ENCODE peak calls at places on chromosomes 11 and 22, in eight cellular contexts. Q is hepatic stellate cell; R is activated T-helper 1 cell treated with anti-CD3 and anti-CD28 coated beads, Interleukin-12 subunit alpha, Interleukin-12 subunit beta, Interleukin-2, Interleukin-4 antibody, amounts not matched to agents 30 ng/mL and 10 ng/mL and 1 ng/mL, durations not matched to agents 14 hours and 24 hours and 36 hours; A is RWPE1; W is dorsolateral prefrontal cortex; P is progenitor cell of endocrine pancreas; G is hypothalamus; U is renal cortical epithelial cell. J is an unnamed sample.

GRCh38 chr22:35586771-35587170 is 30.4 kb downstream of the MB start:
- DNase-seq in Q (no peak), R (no peak), A (no peak), W (no peak), P (no peak), G (no peak), U (no peak), J (no peak)

GRCh38 chr11:15937601-15938361 is 418.6 kb downstream of the SOX6 start:
- DNase-seq in Q (no peak), R (no peak), A (no peak), W (no peak), P (no peak), G (no peak), U (no peak), J (no peak)

GRCh38 chr11:10581481-10582019 is 13.1 kb upstream of the LYVE1 start:
- DNase-seq in Q (no peak), R (no peak), A (peak), W (no peak), P (no peak), G (no peak), U (no peak), J (peak)

GRCh38 chr11:28529046-28529445 is 420.9 kb downstream of the METTL15 start:
- DNase-seq in Q (no peak), R (no peak), A (no peak), W (no peak), P (no peak), G (no peak), U (peak), J (no peak)

GRCh38 chr11:83044958-83045712 is 26.6 kb downstream of the RAB30 start:
- DNase-seq in Q (peak), R (no peak), A (peak), W (no peak), P (no peak), G (no peak), U (peak), J (peak)

GRCh38 chr11:445765-446588 is 4.1 kb upstream of the PTDSS2 start:
- DNase-seq in Q (no peak), R (no peak), A (no peak), W (no peak), P (no peak), G (no peak), U (no peak), J (no peak)

GRCh38 chr22:32476286-32476685 is 1.7 kb downstream of the FBXO7 start:
- DNase-seq in Q (no peak), R (no peak), A (no peak), W (no peak), P (no peak), G (no peak), U (no peak), J (peak)

GRCh38 chr11:123338266-123338800 is 91.7 kb upstream of the GRAMD1B start:
- DNase-seq in Q (no peak), R (no peak), A (no peak), W (no peak), P (no peak), G (no peak), U (no peak), J (no peak)

GRCh38 chr11:83051760-83052671 is 19.7 kb downstream of the RAB30 start:
- DNase-seq in Q (peak), R (no peak), A (peak), W (peak), P (no peak), G (peak), U (peak), J (peak)

GRCh38 chr11:76795936-76796441 is 12.8 kb downstream of the TSKU start:
- DNase-seq in Q (no peak), R (no peak), A (no peak), W (no peak), P (no peak), G (no peak), U (no peak), J (no peak)

GRCh38 chr11:19076744-19077589 is 16.4 kb upstream of the MRGPRX2 start:
- DNase-seq in Q (peak), R (peak), A (peak), W (peak), P (peak), G (peak), U (peak), J (peak)

GRCh38 chr11:61139391-61139790 is 21.8 kb downstream of the VPS37C start:
- DNase-seq in Q (no peak), R (no peak), A (no peak), W (peak), P (no peak), G (no peak), U (no peak), J (no peak)

GRCh38 chr22:35966314-35967045 is 62.1 kb downstream of the RBFOX2 start:
- DNase-seq in Q (peak), R (no peak), A (no peak), W (no peak), P (no peak), G (no peak), U (no peak), J (no peak)

GRCh38 chr11:2687782-2688191 is 12.0 kb downstream of the KCNQ1OT1 start:
- DNase-seq in Q (no peak), R (no peak), A (no peak), W (peak), P (no peak), G (no peak), U (no peak), J (peak)

GRCh38 chr11:74134661-74135515 is 35.9 kb downstream of the C2CD3 start:
- DNase-seq in Q (no peak), R (no peak), A (no peak), W (no peak), P (no peak), G (no peak), U (peak), J (no peak)

GRCh38 chr11:8959546-8960166 is 4.6 kb downstream of the TMEM9B start:
- DNase-seq in Q (peak), R (peak), A (peak), W (no peak), P (no peak), G (no peak), U (peak), J (peak)

GRCh38 chr11:57500926-57501325 is 14.6 kb downstream of the SLC43A1 start:
- DNase-seq in Q (no peak), R (no peak), A (no peak), W (no peak), P (no peak), G (no peak), U (no peak), J (no peak)

GRCh38 chr11:81959341-81959740 is 774.3 kb downstream of the FAM181B start:
- DNase-seq in Q (no peak), R (no peak), A (no peak), W (no peak), P (no peak), G (no peak), U (no peak), J (no peak)

GRCh38 chr11:25943031-25943430 is 388.9 kb upstream of the ANO3 start:
- DNase-seq in Q (no peak), R (no peak), A (no peak), W (no peak), P (no peak), G (no peak), U (no peak), J (no peak)

GRCh38 chr11:120385110-120385509 is 48.9 kb downstream of the ARHGEF12 start:
- DNase-seq in Q (peak), R (no peak), A (no peak), W (no peak), P (no peak), G (no peak), U (no peak), J (no peak)

GRCh38 chr11:43567396-43567975 is 113.1 kb upstream of the HSD17B12 start:
- DNase-seq in Q (peak), R (no peak), A (peak), W (no peak), P (no peak), G (no peak), U (peak), J (peak)

GRCh38 chr22:40276877-40277823 is 69.2 kb upstream of the ADSL start:
- DNase-seq in Q (peak), R (no peak), A (peak), W (no peak), P (no peak), G (no peak), U (no peak), J (peak)

GRCh38 chr11:129930306-129930705 is 34.9 kb upstream of the NFRKB start:
- DNase-seq in Q (no peak), R (no peak), A (peak), W (no peak), P (no peak), G (no peak), U (peak), J (peak)

GRCh38 chr22:22810471-22810870 is 77.1 kb upstream of the IGLL5 start:
- DNase-seq in Q (no peak), R (no peak), A (no peak), W (no peak), P (no peak), G (no peak), U (no peak), J (no peak)

GRCh38 chr11:92830382-92831148 is 138.9 kb upstream of the MTNR1B start:
- DNase-seq in Q (no peak), R (no peak), A (no peak), W (no peak), P (no peak), G (no peak), U (no peak), J (no peak)

GRCh38 chr22:29883831-29884139 is 811 bp downstream of the MTMR3 start:
- DNase-seq in Q (no peak), R (no peak), A (no peak), W (no peak), P (no peak), G (no peak), U (no peak), J (no peak)

GRCh38 chr11:73163638-73164174 is 21.6 kb upstream of the FCHSD2 start:
- DNase-seq in Q (no peak), R (no peak), A (no peak), W (no peak), P (no peak), G (no peak), U (no peak), J (no peak)

GRCh38 chr11:113553905-113554304 is 78.7 kb upstream of the DRD2 start:
- DNase-seq in Q (no peak), R (no peak), A (no peak), W (no peak), P (no peak), G (no peak), U (no peak), J (no peak)

GRCh38 chr22:39312410-39312809 is 7.0 kb downstream of the RPL3 start:
- DNase-seq in Q (no peak), R (no peak), A (no peak), W (no peak), P (no peak), G (no peak), U (no peak), J (no peak)

GRCh38 chr11:117885777-117886176 is 9.3 kb upstream of the FXYD6 start:
- DNase-seq in Q (no peak), R (no peak), A (no peak), W (no peak), P (no peak), G (no peak), U (no peak), J (no peak)

GRCh38 chr11:60816590-60817157 is 25.2 kb upstream of the CCDC86 start:
- DNase-seq in Q (no peak), R (no peak), A (no peak), W (no peak), P (no peak), G (no peak), U (no peak), J (no peak)

GRCh38 chr22:23218053-23218866 is 38.0 kb downstream of the BCR start:
- DNase-seq in Q (no peak), R (no peak), A (no peak), W (no peak), P (no peak), G (no peak), U (no peak), J (no peak)

GRCh38 chr11:19430346-19431058 is 189.8 kb upstream of the E2F8 start:
- DNase-seq in Q (no peak), R (no peak), A (no peak), W (no peak), P (no peak), G (no peak), U (no peak), J (no peak)

GRCh38 chr11:73519266-73519665 is 78.6 kb downstream of the FAM168A start:
- DNase-seq in Q (no peak), R (no peak), A (no peak), W (no peak), P (no peak), G (no peak), U (no peak), J (no peak)

GRCh38 chr22:26579331-26579886 is 10.5 kb downstream of the TPST2 start:
- DNase-seq in Q (no peak), R (peak), A (no peak), W (no peak), P (no peak), G (no peak), U (no peak), J (no peak)

GRCh38 chr11:33475999-33476398 is 218.8 kb downstream of the HIPK3 start:
- DNase-seq in Q (peak), R (no peak), A (no peak), W (no peak), P (no peak), G (peak), U (peak), J (peak)

GRCh38 chr11:21472256-21472655 is 720.6 kb upstream of the ANO5 start:
- DNase-seq in Q (no peak), R (no peak), A (peak), W (no peak), P (no peak), G (no peak), U (peak), J (no peak)

GRCh38 chr11:2582436-2582931 is 117.3 kb downstream of the KCNQ1OT1 start:
- DNase-seq in Q (no peak), R (no peak), A (no peak), W (peak), P (peak), G (no peak), U (no peak), J (no peak)

GRCh38 chr11:65134952-65135632 is 773 bp upstream of the SYVN1 start:
- DNase-seq in Q (peak), R (peak), A (peak), W (peak), P (peak), G (peak), U (peak), J (peak)

GRCh38 chr11:102347526-102348331 is 715 bp downstream of the BIRC2 start:
- DNase-seq in Q (peak), R (no peak), A (peak), W (no peak), P (no peak), G (no peak), U (peak), J (peak)

J was measured in dermis blood vessel endothelial cell.